ENCODE peak calls at places on chromosomes 4 and X, in four cellular contexts. L is prostate gland, Z is H9, W is OCI-LY7. K is an unnamed sample. For H3K4me1, the result is how much of the 10 kb centered on the place peaks cover.

GRCh38 chr4:181991374-181991773 is 251.8 kb upstream of the TENM3 start:
- DNase-seq in W (no peak), L (no peak), Z (no peak), K (no peak)

GRCh38 chr4:42104521-42104920 is 47.9 kb downstream of the BEND4 start:
- DNase-seq in L (no peak), W (no peak), Z (no peak), K (no peak)

GRCh38 chr4:32136081-32136787 is 1416.1 kb downstream of the PCDH7 start:
- DNase-seq in L (no peak), Z (no peak), W (no peak), K (no peak)

GRCh38 chr4:65668201-65669007 is 1.9 kb downstream of the EPHA5 start:
- DNase-seq in L (peak), W (no peak), Z (peak), K (peak)

GRCh38 chr4:89254847-89255246 is 52.8 kb downstream of the GPRIN3 start:
- DNase-seq in Z (peak), W (peak), L (no peak), K (peak)

GRCh38 chrX:120457766-120458180 is 11.3 kb downstream of the LAMP2 start:
- DNase-seq in W (peak), L (peak), Z (no peak), K (no peak)

GRCh38 chr4:3718462-3718861 is 47.7 kb upstream of the ADRA2C start:
- DNase-seq in Z (no peak), W (no peak), L (no peak), K (no peak)

GRCh38 chr4:3473251-3473942 is 10.3 kb downstream of the DOK7 start:
- DNase-seq in L (no peak), Z (no peak), W (no peak), K (peak)

GRCh38 chr4:47217291-47217690 is 185.9 kb downstream of the GABRB1 start:
- DNase-seq in W (no peak), Z (no peak), L (no peak), K (no peak)

GRCh38 chr4:1731180-1731579 is 9.9 kb downstream of the TACC3 start:
- DNase-seq in Z (no peak), L (no peak), W (no peak), K (no peak)

GRCh38 chr4:10582966-10583365 is 101.6 kb downstream of the CLNK start:
- DNase-seq in L (no peak), Z (no peak), W (no peak), K (no peak)

GRCh38 chr4:145939856-145940255 is 1.2 kb upstream of the ZNF827 start:
- DNase-seq in W (no peak), Z (no peak), L (no peak), K (no peak)

GRCh38 chr4:85734446-85734845 is 259.5 kb downstream of the ARHGAP24 start:
- DNase-seq in Z (no peak), W (no peak), L (no peak), K (no peak)

GRCh38 chrX:71532078-71532752 is 689 bp upstream of the OGT start:
- DNase-seq in Z (no peak), L (no peak), W (peak), K (peak)

GRCh38 chr4:2042207-2042946 is 16.8 kb upstream of the NAT8L start:
- DNase-seq in L (no peak), Z (peak), W (peak), K (peak)

GRCh38 chr4:120071192-120071795 is 4.6 kb upstream of the MAD2L1 start:
- DNase-seq in W (peak), L (no peak), Z (no peak), K (peak)

GRCh38 chrX:50068293-50068568 is 132.6 kb downstream of the AKAP4 start:
- DNase-seq in L (no peak), W (no peak), Z (no peak), K (no peak)

GRCh38 chr4:145381163-145381562 is 100.5 kb upstream of the SMAD1 start:
- DNase-seq in W (no peak), Z (no peak), L (no peak), K (no peak)

GRCh38 chr4:184896868-184897715 is 71.3 kb upstream of the ACSL1 start:
- DNase-seq in L (no peak), W (no peak), Z (no peak), K (no peak)
- H3K4me1 ChIP-seq in L (under half), W (under half), Z (under half), K (under half)

DNA sequence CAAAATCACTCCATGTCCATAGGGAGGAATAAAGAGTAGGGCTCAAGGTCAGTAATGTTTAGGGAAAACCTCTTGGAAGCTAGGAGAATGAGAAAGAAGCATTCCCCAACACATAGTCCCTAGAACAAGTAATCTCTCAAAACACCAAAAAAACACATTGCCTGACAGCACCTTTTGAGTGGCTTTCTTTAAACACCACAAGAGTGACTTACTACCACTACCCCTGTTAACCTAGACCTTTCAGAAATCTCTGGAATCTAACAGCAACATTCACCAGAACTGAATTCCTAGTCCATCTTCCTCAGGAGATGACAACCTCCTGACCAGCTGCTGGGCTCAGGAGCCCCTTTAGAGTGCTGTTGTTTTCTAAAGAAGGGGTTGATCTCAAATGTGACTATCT is 142.2 kb downstream of the SOWAHB start:
- DNase-seq in L (no peak), W (no peak), Z (no peak), K (no peak)
- H3K4me1 ChIP-seq in L (under half), W (under half), Z (under half), K (under half)

DNA sequence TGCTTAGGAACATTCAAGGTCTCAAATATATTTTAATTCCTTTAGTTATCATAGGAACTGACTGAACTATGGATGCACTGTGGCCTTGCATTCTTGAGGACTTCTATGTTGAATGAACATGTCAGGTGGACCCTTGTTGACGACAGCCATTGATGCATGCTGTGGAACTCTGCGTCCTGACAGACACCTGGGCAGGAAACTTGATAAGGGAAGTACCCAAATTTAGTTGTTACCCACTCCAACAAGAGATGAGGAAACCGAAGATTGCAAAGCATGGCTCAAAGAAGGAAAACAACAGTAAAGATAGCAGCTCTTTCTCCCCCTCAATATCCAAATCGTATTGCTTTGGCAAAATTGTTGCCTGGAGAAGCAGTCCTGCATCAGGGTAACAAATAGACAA is 540.0 kb upstream of the NR3C2 start:
- DNase-seq in L (no peak), Z (no peak), W (peak), K (no peak)
- H3K4me1 ChIP-seq in L (under half), Z (under half), W (half or more), K (under half)

GRCh38 chr4:8112672-8113071 is 45.9 kb downstream of the ABLIM2 start:
- DNase-seq in L (no peak), W (no peak), Z (no peak), K (no peak)
- H3K4me1 ChIP-seq in L (under half), W (under half), Z (under half), K (under half)